ENCODE peak calls at places on chromosomes 11 and 22, in seven cellular contexts. G is stimulated activated CD4-positive, alpha-beta T cell treated with anti-CD3 and anti-CD28 coated beads, TNF-alpha, amount 100 ng/mL, for 1 hour; C is naive thymus-derived CD8-positive, alpha-beta T cell; Q is occipital lobe; O is colonic mucosa; X is CD8-positive, alpha-beta T cell; U is NCI-H1092 treated with DMSO at 0.1 percent for 48 hours. Z is an unnamed sample.

GRCh38 chr11:116605543-116605942 is 167.2 kb downstream of the BUD13 start:
- DNase-seq in U (peak), O (peak), Q (no peak), G (no peak), X (no peak), C (no peak), Z (no peak)

GRCh38 chr11:76660533-76661305 is 9.8 kb downstream of the LRRC32 start:
- DNase-seq in Q (no peak), O (no peak), X (no peak), C (no peak), G (no peak), U (no peak), Z (no peak)

GRCh38 chr11:73182824-73183321 is 35.2 kb upstream of the P2RY2 start:
- DNase-seq in G (no peak), O (peak), C (no peak), Q (no peak), U (no peak), X (no peak), Z (no peak)

GRCh38 chr11:46727952-46728658 is 9.1 kb downstream of the F2 start:
- DNase-seq in Q (no peak), O (no peak), X (no peak), C (no peak), U (no peak), G (no peak), Z (no peak)

GRCh38 chr11:44316388-44317240 is 6.7 kb upstream of the ALX4 start:
- DNase-seq in Q (no peak), G (no peak), U (peak), X (no peak), C (no peak), O (no peak), Z (no peak)

GRCh38 chr22:37784829-37785495 is 22.8 kb upstream of the GCAT start:
- DNase-seq in O (peak), G (no peak), C (no peak), U (no peak), Q (no peak), X (no peak), Z (no peak)

GRCh38 chr11:70510106-70510505 is 111.8 kb downstream of the CTTN start:
- DNase-seq in O (no peak), C (no peak), U (no peak), X (no peak), G (no peak), Q (no peak), Z (no peak)

GRCh38 chr11:88310246-88310645 is 27.3 kb downstream of the CTSC start:
- DNase-seq in G (no peak), C (no peak), U (no peak), O (no peak), X (no peak), Q (no peak), Z (no peak)

GRCh38 chr22:23008887-23009286 is 61.4 kb upstream of the GNAZ start:
- DNase-seq in U (no peak), G (no peak), C (no peak), O (no peak), X (no peak), Q (no peak), Z (no peak)

GRCh38 chr22:43333978-43334377 is 9.2 kb downstream of the SCUBE1 start:
- DNase-seq in O (no peak), U (no peak), Q (no peak), C (no peak), G (no peak), X (no peak), Z (no peak)

GRCh38 chr22:38106814-38107578 is 3.5 kb downstream of the BAIAP2L2 start:
- DNase-seq in U (no peak), Q (no peak), X (no peak), O (no peak), G (no peak), C (no peak), Z (no peak)

GRCh38 chr11:24587655-24588054 is 90.8 kb downstream of the LUZP2 start:
- DNase-seq in O (no peak), X (no peak), Q (no peak), C (no peak), U (no peak), G (no peak), Z (no peak)

GRCh38 chr11:279040-279965 is 1.1 kb downstream of the NLRP6 start:
- DNase-seq in O (no peak), C (no peak), G (no peak), U (no peak), X (peak), Q (no peak), Z (no peak)

GRCh38 chr22:30940655-30941362 is 27.8 kb downstream of the MORC2 start:
- DNase-seq in C (peak), Q (no peak), U (no peak), O (no peak), G (no peak), X (peak), Z (no peak)

GRCh38 chr11:22193348-22194051 is 615 bp downstream of the ANO5 start:
- DNase-seq in G (no peak), O (peak), Q (peak), X (no peak), C (no peak), U (peak), Z (no peak)

GRCh38 chr22:24402460-24403192 is 24.8 kb upstream of the ADORA2A start:
- DNase-seq in U (peak), O (peak), X (no peak), G (no peak), Q (peak), C (no peak), Z (peak)

GRCh38 chr11:283405-284080 is 5.3 kb downstream of the NLRP6 start:
- DNase-seq in C (peak), Q (no peak), X (peak), G (no peak), O (no peak), U (no peak), Z (no peak)

GRCh38 chr11:97751405-97751804 is 1269.3 kb upstream of the CNTN5 start:
- DNase-seq in O (no peak), G (no peak), C (no peak), X (no peak), U (peak), Q (no peak), Z (no peak)